ENCODE peak calls at places on chromosomes 7 and 10, in seven cellular contexts. M, J, A, Y, P, C and D are unnamed samples.
A peak's percentile ranks its signal among the peaks of the same experiment; 100 is the strongest.

GRCh38 chr7:37201003-37201875 is 247.4 kb downstream of the ELMO1 start:
- DNase-seq in M (peak; percentile 90), J (peak; percentile 49), A (peak; percentile 76), Y (peak; percentile 75), P (peak; percentile 87), C (peak; percentile 85), D (peak; percentile 18)

GRCh38 chr10:123944661-123945060 is 53.1 kb upstream of the CPXM2 start:
- DNase-seq in M (no peak), J (no peak), A (no peak), Y (no peak), P (no peak), C (no peak), D (no peak)

GRCh38 chr10:95880704-95881103 is 27.1 kb upstream of the CC2D2B start:
- DNase-seq in M (no peak), J (no peak), A (no peak), Y (no peak), P (no peak), C (no peak), D (no peak)

GRCh38 chr10:128779457-128779856 is 653.2 kb upstream of the MKI67 start:
- DNase-seq in M (no peak), J (no peak), A (no peak), Y (no peak), P (no peak), C (no peak), D (no peak)

GRCh38 chr7:28979791-28980190 is 21.7 kb upstream of the TRIL start:
- DNase-seq in M (no peak), J (no peak), A (peak; percentile 35), Y (no peak), P (no peak), C (no peak), D (no peak)

GRCh38 chr7:69166979-69167516 is 431.2 kb upstream of the AUTS2 start:
- DNase-seq in M (no peak), J (no peak), A (no peak), Y (no peak), P (no peak), C (no peak), D (no peak)

GRCh38 chr7:44145969-44146897 is 5.1 kb upstream of the MYL7 start:
- DNase-seq in M (peak; percentile 41), J (peak; percentile 77), A (peak; percentile 82), Y (peak; percentile 55), P (peak; percentile 76), C (peak; percentile 71), D (peak; percentile 21)

GRCh38 chr10:1957057-1957456 is 219.7 kb upstream of the ADARB2 start:
- DNase-seq in M (no peak), J (no peak), A (no peak), Y (no peak), P (no peak), C (no peak), D (no peak)

GRCh38 chr7:118801366-118801765 is 576.9 kb downstream of the ANKRD7 start:
- DNase-seq in M (no peak), J (no peak), A (no peak), Y (no peak), P (no peak), C (no peak), D (no peak)

GRCh38 chr7:2024227-2024918 is 208.4 kb downstream of the MAD1L1 start:
- DNase-seq in M (no peak), J (no peak), A (peak; percentile 14), Y (no peak), P (no peak), C (no peak), D (no peak)

GRCh38 chr10:10613654-10614244 is 403.9 kb upstream of the CELF2 start:
- DNase-seq in M (peak; percentile 92), J (no peak), A (no peak), Y (no peak), P (no peak), C (no peak), D (no peak)

GRCh38 chr10:89202033-89202425 is 5.1 kb downstream of the CH25H start:
- DNase-seq in M (no peak), J (no peak), A (no peak), Y (no peak), P (no peak), C (no peak), D (no peak)

GRCh38 chr10:43287056-43288007 is 20.5 kb upstream of the RASGEF1A start:
- DNase-seq in M (no peak), J (no peak), A (no peak), Y (no peak), P (no peak), C (peak; percentile 18), D (no peak)

GRCh38 chr7:94307399-94308048 is 87.2 kb upstream of the COL1A2 start:
- DNase-seq in M (no peak), J (no peak), A (no peak), Y (no peak), P (no peak), C (no peak), D (no peak)

GRCh38 chr10:33370434-33370930 is 36.0 kb upstream of the NRP1 start:
- DNase-seq in M (no peak), J (no peak), A (no peak), Y (no peak), P (no peak), C (peak; percentile 11), D (no peak)

GRCh38 chr7:128172963-128173362 is 68.1 kb upstream of the LEP start:
- DNase-seq in M (no peak), J (no peak), A (no peak), Y (no peak), P (no peak), C (no peak), D (no peak)

GRCh38 chr7:128170461-128170860 is 70.6 kb upstream of the LEP start:
- DNase-seq in M (no peak), J (no peak), A (no peak), Y (no peak), P (no peak), C (no peak), D (no peak)

GRCh38 chr7:128168667-128169210 is 72.3 kb upstream of the LEP start:
- DNase-seq in M (peak; percentile 5), J (peak; percentile 38), A (peak; percentile 27), Y (no peak), P (peak; percentile 32), C (peak; percentile 46), D (peak; percentile 9)

GRCh38 chr7:128172151-128172550 is 68.9 kb upstream of the LEP start:
- DNase-seq in M (no peak), J (no peak), A (no peak), Y (no peak), P (no peak), C (no peak), D (no peak)

GRCh38 chr7:128171342-128171918 is 69.6 kb upstream of the LEP start:
- DNase-seq in M (no peak), J (no peak), A (no peak), Y (no peak), P (no peak), C (no peak), D (no peak)
- H3K27me3 ChIP-seq in M (peaks cover 58% of the 10 kb centered on the region), J (peaks cover 59% of the 10 kb centered on the region), A (peaks cover 68% of the 10 kb centered on the region), Y (peaks cover 50% of the 10 kb centered on the region), P (peaks cover under 1% of the 10 kb centered on the region), C (peaks cover 22% of the 10 kb centered on the region), D (peaks cover 17% of the 10 kb centered on the region)

GRCh38 chr10:21638681-21639080 is 104.6 kb downstream of the MLLT10 start:
- DNase-seq in M (no peak), J (no peak), A (no peak), Y (no peak), P (no peak), C (no peak), D (no peak)
- H3K27ac ChIP-seq in M (no peak overlapping the region), J (no peak overlapping the region), A (no peak overlapping the region), Y (no peak overlapping the region), P (no peak overlapping the region), C (no peak overlapping the region), D (no peak overlapping the region)

GRCh38 chr10:103692421-103693069 is 162.8 kb downstream of the SH3PXD2A start:
- DNase-seq in M (no peak), J (no peak), A (no peak), Y (no peak), P (no peak), C (no peak), D (no peak)
- H3K4me3 ChIP-seq in M (peak overlapping the region; percentile 28), J (no peak overlapping the region), A (peak overlapping the region; percentile 45), Y (peak overlapping the region; percentile 37), P (no peak overlapping the region), C (peak overlapping the region; percentile 65), D (peak overlapping the region; percentile 47)

GRCh38 chr10:47115322-47115721 is 184.7 kb upstream of the GDF10 start:
- DNase-seq in M (no peak), J (no peak), A (no peak), Y (no peak), P (no peak), C (no peak), D (no peak)
- H3K27me3 ChIP-seq in M (no peaks in the 10 kb centered on the region), J (no peaks in the 10 kb centered on the region), A (no peaks in the 10 kb centered on the region), Y (no peaks in the 10 kb centered on the region), P (no peaks in the 10 kb centered on the region), C (peaks cover 49% of the 10 kb centered on the region), D (no peaks in the 10 kb centered on the region)

DNA sequence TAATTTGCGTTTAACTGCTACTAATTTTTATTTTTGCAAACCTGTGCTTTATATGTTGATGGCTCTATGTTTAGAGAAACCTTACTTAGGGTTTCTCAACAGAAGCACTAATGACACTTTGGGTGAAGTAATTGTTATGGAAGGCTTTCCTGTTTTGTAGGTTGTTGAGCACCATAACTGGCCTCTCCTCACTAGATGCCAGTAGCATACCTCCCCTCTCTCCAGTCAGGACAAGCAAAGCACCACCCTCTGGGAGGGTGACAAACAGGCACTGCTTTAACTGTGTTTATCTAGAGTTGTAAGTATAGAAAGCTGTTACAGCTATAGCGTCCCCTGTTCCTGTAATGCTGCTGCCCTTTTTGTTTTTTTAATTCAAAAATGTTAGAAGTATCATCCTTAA is 60.9 kb downstream of the WAC start:
- DNase-seq in M (no peak), J (no peak), A (no peak), Y (no peak), P (no peak), C (no peak), D (no peak)
- H3K27ac ChIP-seq in M (no peak overlapping the region), J (no peak overlapping the region), A (no peak overlapping the region), Y (no peak overlapping the region), P (no peak overlapping the region), C (no peak overlapping the region), D (no peak overlapping the region)